ENCODE peak calls at places on chromosomes 12 and 14, in seven cellular contexts. R, G, B, T, H, Y and O are unnamed samples.

GRCh38 chr12:13924286-13924685 is 57.1 kb downstream of the GRIN2B start:
- DNase-seq in R (no peak), G (no peak), B (no peak), T (no peak), H (no peak), Y (no peak), O (no peak)

GRCh38 chr12:123973552-123974341 is 732 bp downstream of the ZNF664 start:
- DNase-seq in R (no peak), G (peak; percentile 71), B (no peak), T (peak; percentile 22), H (no peak), Y (peak; percentile 75), O (no peak)

GRCh38 chr12:129589503-129589902 is 314.3 kb downstream of the TMEM132D start:
- DNase-seq in R (no peak), G (no peak), B (no peak), T (no peak), H (no peak), Y (no peak), O (no peak)

GRCh38 chr12:20601668-20602280 is 93.4 kb upstream of the SLCO1C1 start:
- DNase-seq in R (peak; percentile 31), G (no peak), B (no peak), T (peak; percentile 10), H (no peak), Y (no peak), O (no peak)

GRCh38 chr14:21408152-21408551 is 24.3 kb upstream of the SUPT16H start:
- DNase-seq in R (peak; percentile 44), G (no peak), B (no peak), T (no peak), H (no peak), Y (no peak), O (no peak)

GRCh38 chr12:42960087-42960527 is 370.6 kb upstream of the PRICKLE1 start:
- DNase-seq in R (no peak), G (no peak), B (no peak), T (no peak), H (no peak), Y (no peak), O (no peak)

GRCh38 chr14:89849931-89850330 is 104.6 kb downstream of the EFCAB11 start:
- DNase-seq in R (peak; percentile 36), G (no peak), B (no peak), T (no peak), H (no peak), Y (no peak), O (no peak)

GRCh38 chr12:44088647-44089046 is 252.8 kb downstream of the TMEM117 start:
- DNase-seq in R (no peak), G (no peak), B (no peak), T (no peak), H (no peak), Y (no peak), O (no peak)

GRCh38 chr14:64045091-64045490 is 192.3 kb downstream of the SYNE2 start:
- DNase-seq in R (no peak), G (no peak), B (no peak), T (no peak), H (no peak), Y (no peak), O (no peak)